ENCODE peak calls at places on chromosomes 4 and X, in seven cellular contexts. One of them, this sample, is unnamed.

GRCh38 chr4:182547435-182547834 is 304.2 kb downstream of the TENM3 start:
- DNase-seq in GM12864: peak
- DNase-seq in T-cell: no peak
- DNase-seq in D341Med: no peak
- DNase-seq in fibroblast of pulmonary artery: no peak
- DNase-seq in astrocyte of the spinal cord: no peak
- DNase-seq in GM19239: peak
- DNase-seq in this sample: no peak

GRCh38 chrX:130848763-130849162 is 54.2 kb downstream of the ENOX2 start:
- DNase-seq in D341Med: no peak
- DNase-seq in fibroblast of pulmonary artery: no peak
- DNase-seq in GM12864: no peak
- DNase-seq in GM19239: no peak
- DNase-seq in astrocyte of the spinal cord: no peak
- DNase-seq in T-cell: no peak
- DNase-seq in this sample: no peak

GRCh38 chrX:138872537-138872936 is 161.0 kb upstream of the FGF13 start:
- DNase-seq in astrocyte of the spinal cord: peak
- DNase-seq in GM12864: no peak
- DNase-seq in GM19239: no peak
- DNase-seq in D341Med: no peak
- DNase-seq in fibroblast of pulmonary artery: no peak
- DNase-seq in T-cell: no peak
- DNase-seq in this sample: no peak

GRCh38 chrX:15416133-15416993 is 32.1 kb upstream of the VEGFD start:
- DNase-seq in fibroblast of pulmonary artery: no peak
- DNase-seq in astrocyte of the spinal cord: no peak
- DNase-seq in D341Med: no peak
- DNase-seq in GM12864: no peak
- DNase-seq in GM19239: no peak
- DNase-seq in T-cell: no peak
- DNase-seq in this sample: no peak

GRCh38 chrX:12770440-12770839 is 20.8 kb upstream of the PRPS2 start:
- DNase-seq in GM19239: no peak
- DNase-seq in fibroblast of pulmonary artery: peak
- DNase-seq in D341Med: no peak
- DNase-seq in astrocyte of the spinal cord: peak
- DNase-seq in T-cell: no peak
- DNase-seq in GM12864: no peak
- DNase-seq in this sample: peak

GRCh38 chr4:167452922-167453321 is 218.6 kb upstream of the SPOCK3 start:
- DNase-seq in astrocyte of the spinal cord: no peak
- DNase-seq in fibroblast of pulmonary artery: no peak
- DNase-seq in T-cell: no peak
- DNase-seq in GM19239: no peak
- DNase-seq in GM12864: no peak
- DNase-seq in D341Med: no peak
- DNase-seq in this sample: no peak

GRCh38 chr4:185771696-185772390 is 40.2 kb downstream of the SORBS2 start:
- DNase-seq in astrocyte of the spinal cord: no peak
- DNase-seq in T-cell: no peak
- DNase-seq in GM19239: no peak
- DNase-seq in D341Med: no peak
- DNase-seq in GM12864: no peak
- DNase-seq in fibroblast of pulmonary artery: peak
- DNase-seq in this sample: no peak

GRCh38 chr4:53688186-53688790 is 97.0 kb upstream of the LNX1 start:
- DNase-seq in astrocyte of the spinal cord: peak
- DNase-seq in GM12864: no peak
- DNase-seq in fibroblast of pulmonary artery: peak
- DNase-seq in T-cell: no peak
- DNase-seq in D341Med: no peak
- DNase-seq in GM19239: no peak
- DNase-seq in this sample: no peak

GRCh38 chrX:119573840-119574393 is 446 bp upstream of the UBE2A start:
- DNase-seq in astrocyte of the spinal cord: peak
- DNase-seq in fibroblast of pulmonary artery: peak
- DNase-seq in GM19239: no peak
- DNase-seq in D341Med: peak
- DNase-seq in T-cell: no peak
- DNase-seq in GM12864: no peak
- DNase-seq in this sample: no peak

GRCh38 chrX:16528620-16529019 is 121.3 kb upstream of the S100G start:
- DNase-seq in GM12864: no peak
- DNase-seq in astrocyte of the spinal cord: no peak
- DNase-seq in T-cell: peak
- DNase-seq in GM19239: no peak
- DNase-seq in D341Med: no peak
- DNase-seq in fibroblast of pulmonary artery: no peak
- DNase-seq in this sample: peak

GRCh38 chr4:41572414-41572986 is 34.5 kb downstream of the LIMCH1 start:
- DNase-seq in astrocyte of the spinal cord: no peak
- DNase-seq in D341Med: no peak
- DNase-seq in T-cell: no peak
- DNase-seq in fibroblast of pulmonary artery: no peak
- DNase-seq in GM12864: no peak
- DNase-seq in GM19239: no peak
- DNase-seq in this sample: no peak

GRCh38 chr4:185304541-185304940 is 91.2 kb downstream of the LRP2BP start:
- DNase-seq in GM19239: no peak
- DNase-seq in astrocyte of the spinal cord: no peak
- DNase-seq in D341Med: no peak
- DNase-seq in GM12864: no peak
- DNase-seq in fibroblast of pulmonary artery: no peak
- DNase-seq in T-cell: no peak
- DNase-seq in this sample: no peak

GRCh38 chr4:64584981-64585557 is 175.8 kb upstream of the TECRL start:
- DNase-seq in T-cell: no peak
- DNase-seq in D341Med: peak
- DNase-seq in GM19239: no peak
- DNase-seq in astrocyte of the spinal cord: peak
- DNase-seq in GM12864: no peak
- DNase-seq in fibroblast of pulmonary artery: peak
- DNase-seq in this sample: no peak

GRCh38 chrX:47351706-47352105 is 18.7 kb upstream of the ZNF157 start:
- DNase-seq in fibroblast of pulmonary artery: peak
- DNase-seq in D341Med: no peak
- DNase-seq in GM19239: no peak
- DNase-seq in astrocyte of the spinal cord: no peak
- DNase-seq in T-cell: no peak
- DNase-seq in GM12864: no peak
- DNase-seq in this sample: no peak

GRCh38 chr4:3410401-3411135 is 31.2 kb upstream of the HGFAC start:
- DNase-seq in astrocyte of the spinal cord: no peak
- DNase-seq in D341Med: no peak
- DNase-seq in GM12864: no peak
- DNase-seq in GM19239: no peak
- DNase-seq in T-cell: no peak
- DNase-seq in fibroblast of pulmonary artery: no peak
- DNase-seq in this sample: no peak

GRCh38 chr4:87024181-87024580 is 89.4 kb downstream of the AFF1 start:
- DNase-seq in astrocyte of the spinal cord: no peak
- DNase-seq in T-cell: no peak
- DNase-seq in GM19239: no peak
- DNase-seq in D341Med: no peak
- DNase-seq in fibroblast of pulmonary artery: no peak
- DNase-seq in GM12864: no peak
- DNase-seq in this sample: no peak

GRCh38 chrX:150806827-150807226 is 91.6 kb downstream of the CD99L2 start:
- DNase-seq in D341Med: no peak
- DNase-seq in GM12864: no peak
- DNase-seq in astrocyte of the spinal cord: no peak
- DNase-seq in fibroblast of pulmonary artery: no peak
- DNase-seq in T-cell: no peak
- DNase-seq in GM19239: no peak
- DNase-seq in this sample: no peak

GRCh38 chr4:158384407-158384806 is 137.3 kb upstream of the RXFP1 start:
- DNase-seq in GM12864: no peak
- DNase-seq in GM19239: no peak
- DNase-seq in T-cell: no peak
- DNase-seq in D341Med: no peak
- DNase-seq in astrocyte of the spinal cord: no peak
- DNase-seq in fibroblast of pulmonary artery: no peak
- DNase-seq in this sample: no peak

GRCh38 chr4:156598138-156598681 is 373.4 kb downstream of the PDGFC start:
- DNase-seq in D341Med: no peak
- DNase-seq in GM19239: no peak
- DNase-seq in astrocyte of the spinal cord: peak
- DNase-seq in T-cell: no peak
- DNase-seq in GM12864: no peak
- DNase-seq in fibroblast of pulmonary artery: peak
- DNase-seq in this sample: no peak

GRCh38 chrX:137848291-137848905 is 282.5 kb downstream of the ZIC3 start:
- DNase-seq in astrocyte of the spinal cord: no peak
- DNase-seq in GM19239: no peak
- DNase-seq in GM12864: no peak
- DNase-seq in fibroblast of pulmonary artery: no peak
- DNase-seq in D341Med: no peak
- DNase-seq in T-cell: no peak
- DNase-seq in this sample: no peak

GRCh38 chr4:16227462-16227868 is 1.2 kb upstream of the TAPT1 start:
- DNase-seq in D341Med: no peak
- DNase-seq in fibroblast of pulmonary artery: peak
- DNase-seq in GM19239: no peak
- DNase-seq in T-cell: peak
- DNase-seq in GM12864: no peak
- DNase-seq in astrocyte of the spinal cord: peak
- DNase-seq in this sample: peak

GRCh38 chr4:18369561-18369960 is 348.0 kb upstream of the LCORL start:
- DNase-seq in GM19239: no peak
- DNase-seq in astrocyte of the spinal cord: no peak
- DNase-seq in T-cell: no peak
- DNase-seq in fibroblast of pulmonary artery: no peak
- DNase-seq in D341Med: no peak
- DNase-seq in GM12864: no peak
- DNase-seq in this sample: no peak

GRCh38 chr4:12203945-12204344 is 775.3 kb upstream of the HS3ST1 start:
- DNase-seq in T-cell: no peak
- DNase-seq in astrocyte of the spinal cord: no peak
- DNase-seq in fibroblast of pulmonary artery: no peak
- DNase-seq in GM19239: no peak
- DNase-seq in GM12864: no peak
- DNase-seq in D341Med: no peak
- DNase-seq in this sample: no peak

GRCh38 chr4:76035799-76036389 is at the start of gene CXCL11:
- DNase-seq in fibroblast of pulmonary artery: peak
- DNase-seq in T-cell: no peak
- DNase-seq in GM12864: no peak
- DNase-seq in D341Med: no peak
- DNase-seq in GM19239: no peak
- DNase-seq in astrocyte of the spinal cord: no peak
- DNase-seq in this sample: no peak

GRCh38 chr4:116839826-116840225 is 245.6 kb downstream of the TRAM1L1 start:
- DNase-seq in astrocyte of the spinal cord: peak
- DNase-seq in GM19239: no peak
- DNase-seq in fibroblast of pulmonary artery: peak
- DNase-seq in GM12864: no peak
- DNase-seq in T-cell: no peak
- DNase-seq in D341Med: no peak
- DNase-seq in this sample: no peak

GRCh38 chr4:113499166-113499565 is 262.4 kb downstream of the CAMK2D start:
- DNase-seq in GM19239: no peak
- DNase-seq in GM12864: no peak
- DNase-seq in fibroblast of pulmonary artery: no peak
- DNase-seq in astrocyte of the spinal cord: no peak
- DNase-seq in T-cell: no peak
- DNase-seq in D341Med: no peak
- DNase-seq in this sample: no peak

GRCh38 chr4:119646347-119647071 is 17.9 kb upstream of the PDE5A start:
- DNase-seq in fibroblast of pulmonary artery: peak
- DNase-seq in T-cell: no peak
- DNase-seq in GM19239: no peak
- DNase-seq in astrocyte of the spinal cord: peak
- DNase-seq in GM12864: no peak
- DNase-seq in D341Med: peak
- DNase-seq in this sample: no peak

GRCh38 chrX:54248309-54248708 is 65.3 kb upstream of the FAM120C start:
- DNase-seq in GM19239: no peak
- DNase-seq in D341Med: peak
- DNase-seq in fibroblast of pulmonary artery: peak
- DNase-seq in T-cell: no peak
- DNase-seq in astrocyte of the spinal cord: peak
- DNase-seq in GM12864: no peak
- DNase-seq in this sample: peak

GRCh38 chr4:6331018-6331417 is 61.4 kb downstream of the WFS1 start:
- DNase-seq in fibroblast of pulmonary artery: peak
- DNase-seq in T-cell: no peak
- DNase-seq in GM12864: no peak
- DNase-seq in GM19239: no peak
- DNase-seq in astrocyte of the spinal cord: no peak
- DNase-seq in D341Med: no peak
- DNase-seq in this sample: no peak

GRCh38 chr4:16715482-16715881 is 183.0 kb downstream of the LDB2 start:
- DNase-seq in T-cell: no peak
- DNase-seq in D341Med: no peak
- DNase-seq in GM12864: no peak
- DNase-seq in GM19239: no peak
- DNase-seq in astrocyte of the spinal cord: no peak
- DNase-seq in fibroblast of pulmonary artery: peak
- DNase-seq in this sample: no peak

GRCh38 chr4:85498068-85498733 is 23.3 kb downstream of the ARHGAP24 start:
- DNase-seq in D341Med: no peak
- DNase-seq in fibroblast of pulmonary artery: peak
- DNase-seq in T-cell: no peak
- DNase-seq in GM19239: no peak
- DNase-seq in astrocyte of the spinal cord: peak
- DNase-seq in GM12864: peak
- DNase-seq in this sample: no peak

GRCh38 chrX:20418809-20419208 is 152.1 kb upstream of the RPS6KA3 start:
- DNase-seq in GM19239: no peak
- DNase-seq in astrocyte of the spinal cord: no peak
- DNase-seq in T-cell: no peak
- DNase-seq in D341Med: no peak
- DNase-seq in fibroblast of pulmonary artery: no peak
- DNase-seq in GM12864: no peak
- DNase-seq in this sample: no peak